ENCODE peak calls at places on chromosomes 2 and 18, in six cellular contexts. J is HFF-Myc, U is prostate gland, F is epithelial cell of esophagus, D is adrenal gland, T is PC-9. Z is an unnamed sample.

GRCh38 chr2:103667335-103667884 is 905.6 kb downstream of the TMEM182 start:
- DNase-seq in J (no peak), U (no peak), F (no peak), D (no peak), T (no peak), Z (no peak)

GRCh38 chr2:110741491-110741980 is 9.2 kb downstream of the ACOXL start:
- DNase-seq in J (no peak), U (no peak), F (peak), D (no peak), T (peak), Z (no peak)

GRCh38 chr2:240522406-240522805 is 35.4 kb downstream of the ANKMY1 start:
- DNase-seq in J (no peak), U (no peak), F (no peak), D (no peak), T (no peak), Z (no peak)

GRCh38 chr2:239171643-239172042 is 229.2 kb downstream of the HDAC4 start:
- DNase-seq in J (no peak), U (no peak), F (no peak), D (no peak), T (no peak), Z (no peak)

GRCh38 chr18:45046961-45047360 is 366.3 kb downstream of the SETBP1 start:
- DNase-seq in J (no peak), U (no peak), F (no peak), D (no peak), T (no peak), Z (no peak)

GRCh38 chr2:142935563-142936089 is 58.2 kb downstream of the KYNU start:
- DNase-seq in J (no peak), U (no peak), F (no peak), D (no peak), T (no peak), Z (no peak)

GRCh38 chr2:101844055-101844635 is 146.6 kb downstream of the MAP4K4 start:
- DNase-seq in J (no peak), U (peak), F (peak), D (no peak), T (peak), Z (no peak)

GRCh38 chr18:70148039-70148438 is 57.4 kb downstream of the RTTN start:
- DNase-seq in J (no peak), U (no peak), F (no peak), D (no peak), T (no peak), Z (no peak)

GRCh38 chr18:63378919-63379638 is 12.1 kb upstream of the KDSR start:
- DNase-seq in J (no peak), U (no peak), F (no peak), D (no peak), T (no peak), Z (no peak)

GRCh38 chr18:79857082-79857661 is 59.4 kb downstream of the KCNG2 start:
- DNase-seq in J (no peak), U (no peak), F (peak), D (peak), T (no peak), Z (no peak)

GRCh38 chr2:118300807-118301206 is 212.5 kb downstream of the INSIG2 start:
- DNase-seq in J (no peak), U (no peak), F (peak), D (no peak), T (no peak), Z (no peak)

GRCh38 chr2:102004588-102004987 is 12.8 kb downstream of the IL1R2 start:
- DNase-seq in J (no peak), U (no peak), F (no peak), D (no peak), T (no peak), Z (no peak)

GRCh38 chr2:170771049-170771937 is 1.1 kb downstream of the ERICH2 start:
- DNase-seq in J (no peak), U (no peak), F (peak), D (no peak), T (no peak), Z (no peak)

GRCh38 chr2:25063876-25064660 is 22.2 kb downstream of the EFR3B start:
- DNase-seq in J (no peak), U (no peak), F (no peak), D (no peak), T (no peak), Z (no peak)

GRCh38 chr2:173752152-173752551 is 213.0 kb downstream of the SP3 start:
- DNase-seq in J (no peak), U (no peak), F (peak), D (no peak), T (no peak), Z (no peak)

GRCh38 chr18:13574355-13574754 is 152.0 kb downstream of the FAM210A start:
- DNase-seq in J (no peak), U (no peak), F (no peak), D (no peak), T (no peak), Z (no peak)

GRCh38 chr2:23603581-23603980 is 218.6 kb downstream of the KLHL29 start:
- DNase-seq in J (no peak), U (no peak), F (no peak), D (no peak), T (no peak), Z (no peak)

GRCh38 chr2:2919574-2920365 is 457.8 kb downstream of the EIPR1 start:
- DNase-seq in J (no peak), U (no peak), F (no peak), D (no peak), T (no peak), Z (no peak)

GRCh38 chr2:212644195-212644837 is 105.7 kb upstream of the ERBB4 start:
- DNase-seq in J (no peak), U (no peak), F (no peak), D (no peak), T (no peak), Z (no peak)

GRCh38 chr2:219500135-219500534 is 1.4 kb downstream of the GMPPA start:
- DNase-seq in J (no peak), U (no peak), F (no peak), D (no peak), T (no peak), Z (no peak)
- TF ChIP-seq CTCF in J (peak), U (no peak), F (no peak), D (no peak), T (peak), Z (no peak)

GRCh38 chr2:232502513-232502900 is 14.9 kb upstream of the ECEL1 start:
- DNase-seq in J (no peak), U (no peak), F (no peak), D (peak), T (no peak), Z (no peak)
- H3K4me3 ChIP-seq in J (no peak), U (peak), F (no peak), D (no peak), T (no peak), Z (no peak)

GRCh38 chr18:48453330-48454063 is 44.3 kb upstream of the ZBTB7C start:
- DNase-seq in J (no peak), U (peak), F (peak), D (no peak), T (peak), Z (no peak)
- TF ChIP-seq CTCF in J (no peak), U (no peak), F (no peak), D (no peak), T (no peak), Z (no peak)

GRCh38 chr18:74604774-74605173 is 7.1 kb downstream of the ZNF407 start:
- DNase-seq in J (no peak), U (no peak), F (no peak), D (no peak), T (no peak), Z (no peak)
- H3K4me3 ChIP-seq in J (no peak), U (no peak), F (no peak), D (no peak), T (no peak), Z (no peak)

GRCh38 chr2:108217211-108217610 is 22.6 kb upstream of the SULT1C3 start:
- DNase-seq in J (no peak), U (no peak), F (peak), D (no peak), T (no peak), Z (no peak)

GRCh38 chr2:108220191-108220590 is 19.6 kb upstream of the SULT1C3 start:
- DNase-seq in J (no peak), U (peak), F (no peak), D (no peak), T (no peak), Z (peak)

GRCh38 chr2:108212671-108213070 is 27.1 kb upstream of the SULT1C3 start:
- DNase-seq in J (no peak), U (no peak), F (peak), D (no peak), T (no peak), Z (no peak)

GRCh38 chr2:108219688-108220087 is 20.1 kb upstream of the SULT1C3 start:
- DNase-seq in J (no peak), U (no peak), F (no peak), D (no peak), T (no peak), Z (no peak)

GRCh38 chr2:108215794-108216211 is 24.0 kb upstream of the SULT1C3 start:
- DNase-seq in J (no peak), U (peak), F (peak), D (no peak), T (peak), Z (no peak)
- TF ChIP-seq CTCF in J (no peak), U (peak), F (peak), D (no peak), T (no peak), Z (peak)

DNA sequence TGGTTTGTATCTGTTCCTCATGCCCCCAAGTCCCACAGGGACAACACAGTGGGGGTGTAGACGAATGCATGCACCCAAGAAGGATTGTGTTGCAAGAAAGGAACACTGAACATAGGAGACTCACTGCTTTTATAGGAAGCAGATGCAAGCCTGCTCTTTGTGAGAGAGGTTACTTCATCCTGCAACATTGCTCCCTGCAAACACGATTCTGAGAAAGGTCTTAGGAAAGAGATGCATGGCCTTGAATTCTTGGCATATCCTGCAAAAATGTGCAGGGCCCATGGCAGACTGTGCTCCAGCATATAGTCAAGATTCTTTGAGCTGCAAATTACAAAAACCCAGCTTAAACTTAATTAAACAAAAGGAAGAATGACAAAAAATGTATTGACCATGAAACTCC is 312.2 kb upstream of the MGAT5 start:
- DNase-seq in J (no peak), U (no peak), F (no peak), D (peak), T (no peak), Z (no peak)
- H3K4me3 ChIP-seq in J (no peak), U (no peak), F (no peak), D (no peak), T (no peak), Z (no peak)

GRCh38 chr18:43664487-43665008 is 387.3 kb upstream of the SYT4 start:
- DNase-seq in J (no peak), U (no peak), F (no peak), D (no peak), T (no peak), Z (no peak)
- TF ChIP-seq CTCF in J (no peak), U (no peak), F (no peak), D (no peak), T (no peak), Z (no peak)

DNA sequence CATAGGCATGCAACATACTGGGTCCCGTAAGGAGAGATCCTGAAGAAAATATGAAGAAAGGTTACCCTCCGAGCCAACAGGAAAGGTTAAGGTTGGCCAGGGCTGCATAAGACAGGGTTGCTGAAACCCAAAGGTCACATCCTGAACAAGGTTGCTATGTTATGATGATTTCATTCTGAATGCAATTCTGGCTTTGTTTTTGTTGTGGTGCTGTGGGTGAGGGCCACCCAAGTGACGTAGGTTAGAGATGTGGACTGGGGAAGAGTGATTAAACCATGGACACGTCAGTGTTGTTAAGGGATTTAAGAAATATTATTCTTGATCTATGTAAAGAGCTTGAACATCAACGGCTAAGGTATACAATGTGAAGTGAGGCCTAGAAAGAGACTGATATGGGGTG is 60.0 kb downstream of the ZEB2 start:
- DNase-seq in J (no peak), U (no peak), F (no peak), D (peak), T (no peak), Z (no peak)
- H3K4me3 ChIP-seq in J (no peak), U (no peak), F (no peak), D (no peak), T (no peak), Z (no peak)

Z was measured in LNCaP clone FGC.